ENCODE peak calls at places on chromosomes 2 and 18, in nine cellular contexts. F is NCI-H774; X is stimulated activated CD4-positive, alpha-beta T cell treated with anti-CD3 and anti-CD28 coated beads, Interleukin-15, amount 100 ng/mL, for 24 hours; G is pancreas; K is endothelial cell; A is upper lobe of right lung; B is GM03348; P is iPS-NIHi11; M is BJ. T is an unnamed sample.

GRCh38 chr18:46169464-46169941 is 65.3 kb downstream of the HAUS1 start:
- DNase-seq in B (peak), G (no peak), P (no peak), M (no peak), F (no peak), A (no peak), K (no peak), X (no peak), T (peak)

GRCh38 chr18:76188097-76188496 is 306.9 kb downstream of the ZNF516 start:
- DNase-seq in B (no peak), K (no peak), F (no peak), X (no peak), A (no peak), P (no peak), M (no peak), G (no peak), T (no peak)

GRCh38 chr2:205499006-205499405 is 183.3 kb upstream of the NRP2 start:
- DNase-seq in A (no peak), F (no peak), P (no peak), G (no peak), K (no peak), M (no peak), B (no peak), X (no peak), T (no peak)

GRCh38 chr2:36769106-36769505 is 72.6 kb downstream of the VIT start:
- DNase-seq in G (no peak), X (no peak), P (no peak), K (no peak), B (peak), A (no peak), F (no peak), M (no peak), T (no peak)

GRCh38 chr18:2883137-2883671 is 36.4 kb downstream of the EMILIN2 start:
- DNase-seq in A (no peak), K (no peak), P (no peak), B (no peak), M (no peak), F (no peak), X (peak), G (no peak), T (no peak)

GRCh38 chr2:170321526-170321925 is 143.6 kb downstream of the MYO3B start:
- DNase-seq in A (no peak), F (no peak), P (no peak), M (no peak), X (no peak), G (no peak), K (no peak), B (no peak), T (no peak)

GRCh38 chr2:233867993-233868532 is at the start of gene MSL3B:
- DNase-seq in G (peak), P (peak), X (peak), M (no peak), B (peak), F (peak), A (peak), K (peak), T (peak)

GRCh38 chr18:49731421-49731841 is 81.9 kb downstream of the ACAA2 start:
- DNase-seq in X (no peak), P (no peak), B (no peak), G (no peak), M (no peak), K (no peak), F (no peak), A (no peak), T (no peak)

GRCh38 chr18:21146016-21146415 is 34.4 kb upstream of the ROCK1 start:
- DNase-seq in B (no peak), M (no peak), F (no peak), X (no peak), G (no peak), P (no peak), K (no peak), A (no peak), T (no peak)

GRCh38 chr2:13050764-13051163 is 334.0 kb downstream of the TRIB2 start:
- DNase-seq in P (no peak), X (no peak), A (no peak), F (no peak), G (no peak), B (peak), M (no peak), K (no peak), T (no peak)

GRCh38 chr2:230052299-230052698 is 16.4 kb downstream of the SLC16A14 start:
- DNase-seq in F (no peak), B (no peak), A (no peak), P (no peak), X (no peak), K (no peak), M (no peak), G (no peak), T (no peak)

GRCh38 chr2:62007555-62007954 is 102.1 kb downstream of the COMMD1 start:
- DNase-seq in K (no peak), A (no peak), X (no peak), G (no peak), F (no peak), P (no peak), B (no peak), M (no peak), T (no peak)

GRCh38 chr2:107591541-107591940 is 235.2 kb upstream of the RGPD4 start:
- DNase-seq in G (no peak), B (peak), K (no peak), P (no peak), X (no peak), F (no peak), A (no peak), M (peak), T (no peak)

GRCh38 chr2:173048901-173049661 is 26.6 kb upstream of the MAP3K20 start:
- DNase-seq in P (no peak), M (peak), F (peak), K (no peak), X (peak), B (peak), A (no peak), G (peak), T (peak)

GRCh38 chr2:240507778-240508251 is 50.0 kb downstream of the ANKMY1 start:
- DNase-seq in A (peak), X (no peak), K (no peak), F (no peak), B (no peak), P (peak), G (no peak), M (no peak), T (no peak)

GRCh38 chr2:166197446-166197845 is 69.6 kb upstream of the SCN1A start:
- DNase-seq in K (no peak), M (no peak), X (no peak), B (no peak), F (no peak), P (no peak), A (no peak), G (no peak), T (no peak)

GRCh38 chr18:64276736-64277135 is 127.8 kb upstream of the LINC00305 start:
- DNase-seq in B (no peak), F (no peak), M (no peak), G (no peak), P (no peak), K (peak), X (no peak), A (no peak), T (no peak)

GRCh38 chr2:197248623-197249022 is 62.0 kb downstream of the ANKRD44 start:
- DNase-seq in X (peak), G (no peak), F (no peak), A (no peak), B (peak), M (no peak), K (no peak), P (no peak), T (no peak)

GRCh38 chr2:235595420-235596010 is 101.7 kb downstream of the AGAP1 start:
- DNase-seq in P (peak), B (peak), F (peak), G (peak), K (peak), X (peak), M (peak), A (no peak), T (peak)

GRCh38 chr2:189178726-189179606 is 595 bp downstream of the COL5A2 start:
- DNase-seq in A (no peak), F (no peak), M (no peak), K (peak), P (peak), G (no peak), X (no peak), B (peak), T (peak)

GRCh38 chr18:10252952-10253680 is 201.3 kb upstream of the APCDD1 start:
- DNase-seq in B (no peak), K (no peak), X (no peak), F (peak), G (no peak), A (no peak), P (no peak), M (no peak), T (no peak)

T was measured in HFF-Myc.